ENCODE peak calls at places on chromosomes 16 and 17, in seven cellular contexts. One of them, this sample, is unnamed.

GRCh38 chr16:48611329-48612137 is 1.6 kb upstream of the N4BP1 start:
- DNase-seq in spleen: peak; percentile 93
- DNase-seq in adipocyte: no peak
- DNase-seq in AML-193: no peak
- DNase-seq in stimulated activated CD8-positive, alpha-beta memory T cell treated with anti-CD3 and anti-CD28 coated beads, Interleukin-12 subunit alpha, Interleukin-12 subunit beta, amount 100 ng/mL, for 4 hours: peak; percentile 58
- DNase-seq in activated CD4-positive, CD25-positive, alpha-beta regulatory T cell: no peak
- DNase-seq in GDM1: peak; percentile 15
- DNase-seq in this sample: peak; percentile 72

GRCh38 chr17:44901323-44901965 is 2.2 kb upstream of the EFTUD2 start:
- DNase-seq in AML-193: peak; percentile 93
- DNase-seq in stimulated activated CD8-positive, alpha-beta memory T cell treated with anti-CD3 and anti-CD28 coated beads, Interleukin-12 subunit alpha, Interleukin-12 subunit beta, amount 100 ng/mL, for 4 hours: no peak
- DNase-seq in adipocyte: peak; percentile 78
- DNase-seq in spleen: no peak
- DNase-seq in activated CD4-positive, CD25-positive, alpha-beta regulatory T cell: no peak
- DNase-seq in GDM1: no peak
- DNase-seq in this sample: no peak

GRCh38 chr17:78883533-78884131 is 19.4 kb downstream of the CEP295NL start:
- DNase-seq in activated CD4-positive, CD25-positive, alpha-beta regulatory T cell: no peak
- DNase-seq in stimulated activated CD8-positive, alpha-beta memory T cell treated with anti-CD3 and anti-CD28 coated beads, Interleukin-12 subunit alpha, Interleukin-12 subunit beta, amount 100 ng/mL, for 4 hours: no peak
- DNase-seq in adipocyte: peak; percentile 94
- DNase-seq in AML-193: no peak
- DNase-seq in GDM1: no peak
- DNase-seq in spleen: peak; percentile 89
- DNase-seq in this sample: peak; percentile 88

GRCh38 chr17:63647936-63648335 is 25.7 kb downstream of the MAP3K3 start:
- DNase-seq in GDM1: no peak
- DNase-seq in AML-193: no peak
- DNase-seq in stimulated activated CD8-positive, alpha-beta memory T cell treated with anti-CD3 and anti-CD28 coated beads, Interleukin-12 subunit alpha, Interleukin-12 subunit beta, amount 100 ng/mL, for 4 hours: no peak
- DNase-seq in spleen: no peak
- DNase-seq in adipocyte: no peak
- DNase-seq in activated CD4-positive, CD25-positive, alpha-beta regulatory T cell: no peak
- DNase-seq in this sample: no peak

GRCh38 chr16:9499921-9500593 is 408.6 kb downstream of the HAPSTR1 start:
- DNase-seq in activated CD4-positive, CD25-positive, alpha-beta regulatory T cell: no peak
- DNase-seq in AML-193: no peak
- DNase-seq in adipocyte: no peak
- DNase-seq in spleen: no peak
- DNase-seq in GDM1: no peak
- DNase-seq in stimulated activated CD8-positive, alpha-beta memory T cell treated with anti-CD3 and anti-CD28 coated beads, Interleukin-12 subunit alpha, Interleukin-12 subunit beta, amount 100 ng/mL, for 4 hours: no peak
- DNase-seq in this sample: no peak

GRCh38 chr17:44345497-44346026 is 460 bp downstream of the GRN start:
- DNase-seq in adipocyte: peak; percentile 79
- DNase-seq in AML-193: peak; percentile 66
- DNase-seq in spleen: peak; percentile 85
- DNase-seq in GDM1: peak; percentile 46
- DNase-seq in activated CD4-positive, CD25-positive, alpha-beta regulatory T cell: no peak
- DNase-seq in stimulated activated CD8-positive, alpha-beta memory T cell treated with anti-CD3 and anti-CD28 coated beads, Interleukin-12 subunit alpha, Interleukin-12 subunit beta, amount 100 ng/mL, for 4 hours: no peak
- DNase-seq in this sample: peak; percentile 81

GRCh38 chr17:67994827-67995567 is 1.3 kb downstream of the C17orf58 start:
- DNase-seq in AML-193: peak; percentile 16
- DNase-seq in stimulated activated CD8-positive, alpha-beta memory T cell treated with anti-CD3 and anti-CD28 coated beads, Interleukin-12 subunit alpha, Interleukin-12 subunit beta, amount 100 ng/mL, for 4 hours: no peak
- DNase-seq in adipocyte: peak; percentile 75
- DNase-seq in activated CD4-positive, CD25-positive, alpha-beta regulatory T cell: no peak
- DNase-seq in GDM1: no peak
- DNase-seq in spleen: no peak
- DNase-seq in this sample: peak; percentile 37

GRCh38 chr17:55479903-55480302 is 31.3 kb downstream of the SMIM36 start:
- DNase-seq in stimulated activated CD8-positive, alpha-beta memory T cell treated with anti-CD3 and anti-CD28 coated beads, Interleukin-12 subunit alpha, Interleukin-12 subunit beta, amount 100 ng/mL, for 4 hours: no peak
- DNase-seq in adipocyte: no peak
- DNase-seq in AML-193: no peak
- DNase-seq in activated CD4-positive, CD25-positive, alpha-beta regulatory T cell: no peak
- DNase-seq in spleen: no peak
- DNase-seq in GDM1: no peak
- DNase-seq in this sample: no peak

GRCh38 chr17:39080416-39081179 is 70.8 kb downstream of the PLXDC1 start:
- DNase-seq in spleen: no peak
- DNase-seq in GDM1: no peak
- DNase-seq in AML-193: no peak
- DNase-seq in stimulated activated CD8-positive, alpha-beta memory T cell treated with anti-CD3 and anti-CD28 coated beads, Interleukin-12 subunit alpha, Interleukin-12 subunit beta, amount 100 ng/mL, for 4 hours: no peak
- DNase-seq in adipocyte: peak; percentile 41
- DNase-seq in activated CD4-positive, CD25-positive, alpha-beta regulatory T cell: no peak
- DNase-seq in this sample: no peak

GRCh38 chr16:65524997-65525396 is 403.1 kb upstream of the CDH11 start:
- DNase-seq in spleen: no peak
- DNase-seq in GDM1: peak; percentile 35
- DNase-seq in adipocyte: peak; percentile 56
- DNase-seq in activated CD4-positive, CD25-positive, alpha-beta regulatory T cell: no peak
- DNase-seq in AML-193: no peak
- DNase-seq in stimulated activated CD8-positive, alpha-beta memory T cell treated with anti-CD3 and anti-CD28 coated beads, Interleukin-12 subunit alpha, Interleukin-12 subunit beta, amount 100 ng/mL, for 4 hours: no peak
- DNase-seq in this sample: no peak

GRCh38 chr17:73226556-73227172 is 33.8 kb downstream of the COG1 start:
- DNase-seq in AML-193: no peak
- DNase-seq in stimulated activated CD8-positive, alpha-beta memory T cell treated with anti-CD3 and anti-CD28 coated beads, Interleukin-12 subunit alpha, Interleukin-12 subunit beta, amount 100 ng/mL, for 4 hours: no peak
- DNase-seq in GDM1: no peak
- DNase-seq in spleen: no peak
- DNase-seq in activated CD4-positive, CD25-positive, alpha-beta regulatory T cell: no peak
- DNase-seq in adipocyte: peak; percentile 48
- DNase-seq in this sample: no peak

GRCh38 chr16:72876221-72876620 is 171.7 kb downstream of the ZFHX3 start:
- DNase-seq in adipocyte: peak; percentile 75
- DNase-seq in AML-193: peak; percentile 89
- DNase-seq in GDM1: peak; percentile 78
- DNase-seq in spleen: no peak
- DNase-seq in activated CD4-positive, CD25-positive, alpha-beta regulatory T cell: no peak
- DNase-seq in stimulated activated CD8-positive, alpha-beta memory T cell treated with anti-CD3 and anti-CD28 coated beads, Interleukin-12 subunit alpha, Interleukin-12 subunit beta, amount 100 ng/mL, for 4 hours: no peak
- DNase-seq in this sample: peak; percentile 43

GRCh38 chr17:32258383-32259121 is 7.1 kb upstream of the RHBDL3 start:
- DNase-seq in adipocyte: no peak
- DNase-seq in activated CD4-positive, CD25-positive, alpha-beta regulatory T cell: no peak
- DNase-seq in GDM1: no peak
- DNase-seq in spleen: no peak
- DNase-seq in AML-193: no peak
- DNase-seq in stimulated activated CD8-positive, alpha-beta memory T cell treated with anti-CD3 and anti-CD28 coated beads, Interleukin-12 subunit alpha, Interleukin-12 subunit beta, amount 100 ng/mL, for 4 hours: no peak
- DNase-seq in this sample: no peak

GRCh38 chr17:63113167-63113566 is 147.1 kb downstream of the TANC2 start:
- DNase-seq in stimulated activated CD8-positive, alpha-beta memory T cell treated with anti-CD3 and anti-CD28 coated beads, Interleukin-12 subunit alpha, Interleukin-12 subunit beta, amount 100 ng/mL, for 4 hours: no peak
- DNase-seq in activated CD4-positive, CD25-positive, alpha-beta regulatory T cell: no peak
- DNase-seq in AML-193: no peak
- DNase-seq in adipocyte: no peak
- DNase-seq in GDM1: no peak
- DNase-seq in spleen: no peak
- DNase-seq in this sample: no peak

GRCh38 chr17:79850571-79851460 is 11.6 kb upstream of the CBX4 start:
- DNase-seq in AML-193: no peak
- DNase-seq in stimulated activated CD8-positive, alpha-beta memory T cell treated with anti-CD3 and anti-CD28 coated beads, Interleukin-12 subunit alpha, Interleukin-12 subunit beta, amount 100 ng/mL, for 4 hours: no peak
- DNase-seq in GDM1: no peak
- DNase-seq in adipocyte: peak; percentile 52
- DNase-seq in spleen: no peak
- DNase-seq in activated CD4-positive, CD25-positive, alpha-beta regulatory T cell: no peak
- DNase-seq in this sample: peak; percentile 70

GRCh38 chr16:67481561-67482259 is 753 bp upstream of the ATP6V0D1 start:
- DNase-seq in adipocyte: no peak
- DNase-seq in GDM1: no peak
- DNase-seq in stimulated activated CD8-positive, alpha-beta memory T cell treated with anti-CD3 and anti-CD28 coated beads, Interleukin-12 subunit alpha, Interleukin-12 subunit beta, amount 100 ng/mL, for 4 hours: no peak
- DNase-seq in AML-193: peak; percentile 55
- DNase-seq in spleen: peak; percentile 88
- DNase-seq in activated CD4-positive, CD25-positive, alpha-beta regulatory T cell: peak; percentile 15
- DNase-seq in this sample: no peak

GRCh38 chr16:71461686-71462648 is at the start of gene ZNF23:
- DNase-seq in adipocyte: peak; percentile 88
- DNase-seq in GDM1: peak; percentile 3
- DNase-seq in spleen: peak; percentile 98
- DNase-seq in activated CD4-positive, CD25-positive, alpha-beta regulatory T cell: peak; percentile 59
- DNase-seq in AML-193: peak; percentile 47
- DNase-seq in stimulated activated CD8-positive, alpha-beta memory T cell treated with anti-CD3 and anti-CD28 coated beads, Interleukin-12 subunit alpha, Interleukin-12 subunit beta, amount 100 ng/mL, for 4 hours: peak; percentile 67
- DNase-seq in this sample: peak; percentile 98

GRCh38 chr16:23836404-23837291 is 865 bp downstream of the PRKCB start:
- DNase-seq in GDM1: no peak
- DNase-seq in stimulated activated CD8-positive, alpha-beta memory T cell treated with anti-CD3 and anti-CD28 coated beads, Interleukin-12 subunit alpha, Interleukin-12 subunit beta, amount 100 ng/mL, for 4 hours: peak; percentile 39
- DNase-seq in adipocyte: no peak
- DNase-seq in activated CD4-positive, CD25-positive, alpha-beta regulatory T cell: peak; percentile 21
- DNase-seq in AML-193: peak; percentile 86
- DNase-seq in spleen: peak; percentile 94
- DNase-seq in this sample: peak; percentile 69

This sample was measured in upper lobe of left lung.